ENCODE peak calls at places on chromosomes 4 and X, in eight cellular contexts. One of them, this sample, is unnamed. For H3K9me3, the result is how much of the 10 kb centered on the place peaks cover.

GRCh38 chr4:147984065-147984777 is 252.3 kb downstream of the ARHGAP10 start:
- DNase-seq in OCI-LY7: peak
- DNase-seq in neural progenitor cell: peak
- DNase-seq in uterus: no peak
- DNase-seq in H1: peak
- DNase-seq in ascending aorta: no peak
- DNase-seq in left ventricle myocardium inferior: no peak
- DNase-seq in effector memory CD4-positive, alpha-beta T cell: no peak
- DNase-seq in this sample: no peak

GRCh38 chr4:54173281-54173912 is 55.7 kb upstream of the PDGFRA start:
- DNase-seq in OCI-LY7: no peak
- DNase-seq in neural progenitor cell: no peak
- DNase-seq in uterus: no peak
- DNase-seq in H1: no peak
- DNase-seq in ascending aorta: no peak
- DNase-seq in left ventricle myocardium inferior: no peak
- DNase-seq in effector memory CD4-positive, alpha-beta T cell: no peak
- DNase-seq in this sample: no peak

GRCh38 chr4:85825937-85826678 is 351.2 kb downstream of the ARHGAP24 start:
- DNase-seq in OCI-LY7: no peak
- DNase-seq in neural progenitor cell: peak
- DNase-seq in uterus: no peak
- DNase-seq in H1: peak
- DNase-seq in ascending aorta: peak
- DNase-seq in left ventricle myocardium inferior: no peak
- DNase-seq in effector memory CD4-positive, alpha-beta T cell: no peak
- DNase-seq in this sample: no peak

GRCh38 chr4:155376387-155377268 is at the start of gene MAP9:
- DNase-seq in OCI-LY7: peak
- DNase-seq in neural progenitor cell: peak
- DNase-seq in uterus: peak
- DNase-seq in H1: peak
- DNase-seq in ascending aorta: peak
- DNase-seq in left ventricle myocardium inferior: peak
- DNase-seq in effector memory CD4-positive, alpha-beta T cell: peak
- DNase-seq in this sample: peak

GRCh38 chr4:54941994-54942552 is 183.3 kb downstream of the KDR start:
- DNase-seq in OCI-LY7: peak
- DNase-seq in neural progenitor cell: peak
- DNase-seq in uterus: no peak
- DNase-seq in H1: no peak
- DNase-seq in ascending aorta: no peak
- DNase-seq in left ventricle myocardium inferior: peak
- DNase-seq in effector memory CD4-positive, alpha-beta T cell: no peak
- DNase-seq in this sample: no peak

GRCh38 chr4:87540176-87541058 is 11.2 kb upstream of the SPARCL1 start:
- DNase-seq in OCI-LY7: no peak
- DNase-seq in neural progenitor cell: no peak
- DNase-seq in uterus: peak
- DNase-seq in H1: no peak
- DNase-seq in ascending aorta: peak
- DNase-seq in left ventricle myocardium inferior: no peak
- DNase-seq in effector memory CD4-positive, alpha-beta T cell: no peak
- DNase-seq in this sample: no peak

GRCh38 chrX:46912673-46913491 is 661 bp downstream of the JADE3 start:
- DNase-seq in OCI-LY7: peak
- DNase-seq in neural progenitor cell: peak
- DNase-seq in uterus: peak
- DNase-seq in H1: peak
- DNase-seq in ascending aorta: peak
- DNase-seq in left ventricle myocardium inferior: peak
- DNase-seq in effector memory CD4-positive, alpha-beta T cell: no peak
- DNase-seq in this sample: no peak

GRCh38 chr4:100022792-100023222 is 72.7 kb upstream of the H2AZ1 start:
- DNase-seq in OCI-LY7: no peak
- DNase-seq in neural progenitor cell: peak
- DNase-seq in uterus: no peak
- DNase-seq in H1: peak
- DNase-seq in ascending aorta: no peak
- DNase-seq in left ventricle myocardium inferior: no peak
- DNase-seq in effector memory CD4-positive, alpha-beta T cell: no peak
- DNase-seq in this sample: no peak

GRCh38 chr4:40395908-40396806 is 61.0 kb downstream of the CHRNA9 start:
- DNase-seq in OCI-LY7: no peak
- DNase-seq in neural progenitor cell: peak
- DNase-seq in uterus: peak
- DNase-seq in H1: no peak
- DNase-seq in ascending aorta: no peak
- DNase-seq in left ventricle myocardium inferior: peak
- DNase-seq in effector memory CD4-positive, alpha-beta T cell: no peak
- DNase-seq in this sample: no peak

GRCh38 chrX:136577562-136577961 is 45.5 kb downstream of the VGLL1 start:
- DNase-seq in OCI-LY7: peak
- DNase-seq in neural progenitor cell: peak
- DNase-seq in uterus: peak
- DNase-seq in H1: peak
- DNase-seq in ascending aorta: no peak
- DNase-seq in left ventricle myocardium inferior: peak
- DNase-seq in effector memory CD4-positive, alpha-beta T cell: peak
- DNase-seq in this sample: peak

GRCh38 chrX:14529288-14529989 is at the start of gene GLRA2:
- DNase-seq in OCI-LY7: no peak
- DNase-seq in neural progenitor cell: peak
- DNase-seq in uterus: peak
- DNase-seq in H1: peak
- DNase-seq in ascending aorta: no peak
- DNase-seq in left ventricle myocardium inferior: no peak
- DNase-seq in effector memory CD4-positive, alpha-beta T cell: no peak
- DNase-seq in this sample: no peak

GRCh38 chr4:13821522-13821921 is 194.0 kb upstream of the BOD1L1 start:
- DNase-seq in OCI-LY7: no peak
- DNase-seq in neural progenitor cell: peak
- DNase-seq in uterus: no peak
- DNase-seq in H1: peak
- DNase-seq in ascending aorta: no peak
- DNase-seq in left ventricle myocardium inferior: no peak
- DNase-seq in effector memory CD4-positive, alpha-beta T cell: no peak
- DNase-seq in this sample: no peak

GRCh38 chr4:158016511-158016910 is 156.3 kb downstream of the GASK1B start:
- DNase-seq in OCI-LY7: no peak
- DNase-seq in neural progenitor cell: no peak
- DNase-seq in uterus: no peak
- DNase-seq in H1: no peak
- DNase-seq in ascending aorta: no peak
- DNase-seq in left ventricle myocardium inferior: no peak
- DNase-seq in effector memory CD4-positive, alpha-beta T cell: no peak
- DNase-seq in this sample: no peak

GRCh38 chrX:980572-981235 is 231.7 kb downstream of the CRLF2 start:
- DNase-seq in OCI-LY7: no peak
- DNase-seq in neural progenitor cell: no peak
- DNase-seq in uterus: no peak
- DNase-seq in H1: no peak
- DNase-seq in ascending aorta: peak
- DNase-seq in left ventricle myocardium inferior: no peak
- DNase-seq in effector memory CD4-positive, alpha-beta T cell: no peak
- DNase-seq in this sample: no peak

GRCh38 chrX:43849173-43849572 is 33.1 kb downstream of the MAOB start:
- DNase-seq in OCI-LY7: no peak
- DNase-seq in neural progenitor cell: no peak
- DNase-seq in uterus: no peak
- DNase-seq in H1: no peak
- DNase-seq in ascending aorta: no peak
- DNase-seq in left ventricle myocardium inferior: no peak
- DNase-seq in effector memory CD4-positive, alpha-beta T cell: no peak
- DNase-seq in this sample: no peak

GRCh38 chrX:42102586-42103282 is 179.4 kb upstream of the CASK start:
- DNase-seq in OCI-LY7: no peak
- DNase-seq in neural progenitor cell: no peak
- DNase-seq in uterus: no peak
- DNase-seq in H1: no peak
- DNase-seq in ascending aorta: peak
- DNase-seq in left ventricle myocardium inferior: no peak
- DNase-seq in effector memory CD4-positive, alpha-beta T cell: no peak
- DNase-seq in this sample: no peak

GRCh38 chr4:61211781-61212180 is 11.7 kb downstream of the ADGRL3 start:
- DNase-seq in OCI-LY7: no peak
- DNase-seq in neural progenitor cell: no peak
- DNase-seq in uterus: no peak
- DNase-seq in H1: no peak
- DNase-seq in ascending aorta: no peak
- DNase-seq in left ventricle myocardium inferior: no peak
- DNase-seq in effector memory CD4-positive, alpha-beta T cell: no peak
- DNase-seq in this sample: no peak

GRCh38 chrX:44529315-44529714 is 13.3 kb downstream of the FUNDC1 start:
- DNase-seq in OCI-LY7: no peak
- DNase-seq in neural progenitor cell: no peak
- DNase-seq in uterus: no peak
- DNase-seq in H1: no peak
- DNase-seq in ascending aorta: no peak
- DNase-seq in left ventricle myocardium inferior: no peak
- DNase-seq in effector memory CD4-positive, alpha-beta T cell: no peak
- DNase-seq in this sample: no peak

GRCh38 chr4:100462206-100462605 is 55.6 kb downstream of the EMCN start:
- DNase-seq in OCI-LY7: no peak
- DNase-seq in neural progenitor cell: no peak
- DNase-seq in uterus: no peak
- DNase-seq in H1: no peak
- DNase-seq in ascending aorta: no peak
- DNase-seq in left ventricle myocardium inferior: no peak
- DNase-seq in effector memory CD4-positive, alpha-beta T cell: no peak
- DNase-seq in this sample: no peak

DNA sequence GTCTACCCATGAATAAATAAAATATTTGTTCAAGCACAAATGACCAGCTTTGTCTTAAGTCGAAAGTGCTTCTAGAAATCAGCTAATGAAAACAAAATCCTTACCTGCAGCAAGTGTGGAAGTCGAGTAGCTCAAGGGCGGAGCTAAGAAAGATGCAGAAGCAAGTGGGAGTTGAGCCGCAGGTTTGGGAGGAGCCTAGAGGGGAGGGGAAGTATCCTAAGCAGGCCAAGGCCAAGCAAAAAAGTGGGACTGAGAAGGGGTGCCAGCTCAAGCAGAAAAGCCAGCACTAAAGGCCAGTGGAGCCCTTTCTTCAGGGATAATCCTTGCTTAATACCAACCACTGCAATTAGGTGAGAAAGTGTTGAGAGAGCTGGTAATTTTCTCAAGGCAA is 60.8 kb downstream of the DLG3 start:
- DNase-seq in OCI-LY7: no peak
- DNase-seq in neural progenitor cell: peak
- DNase-seq in uterus: no peak
- DNase-seq in H1: no peak
- DNase-seq in ascending aorta: no peak
- DNase-seq in left ventricle myocardium inferior: no peak
- DNase-seq in effector memory CD4-positive, alpha-beta T cell: no peak
- DNase-seq in this sample: no peak
- H3K9me3 ChIP-seq in OCI-LY7: under half
- H3K9me3 ChIP-seq in neural progenitor cell: under half
- H3K9me3 ChIP-seq in uterus: under half
- H3K9me3 ChIP-seq in H1: under half
- H3K9me3 ChIP-seq in ascending aorta: under half
- H3K9me3 ChIP-seq in left ventricle myocardium inferior: under half
- H3K9me3 ChIP-seq in effector memory CD4-positive, alpha-beta T cell: under half
- H3K9me3 ChIP-seq in this sample: under half

DNA sequence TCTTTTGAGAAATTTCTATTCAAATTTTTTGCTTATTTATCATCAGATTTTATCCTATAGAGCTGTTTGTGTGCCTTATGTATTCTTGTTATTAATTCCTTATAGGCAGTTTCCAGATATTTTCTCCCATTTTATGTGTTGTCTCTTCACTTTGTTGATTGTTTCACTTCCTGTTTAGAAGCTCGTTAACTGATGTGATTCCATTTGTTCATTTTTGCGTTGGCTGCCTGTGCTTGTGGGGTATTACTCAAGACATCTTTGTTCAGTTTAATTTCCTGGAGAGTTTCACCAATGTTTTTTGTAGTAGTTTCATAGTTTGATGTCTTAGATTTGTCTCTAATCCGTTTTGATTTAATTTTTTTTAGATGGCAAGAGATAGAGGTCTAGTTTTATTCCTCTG is 14.6 kb downstream of the ZNF718 start:
- DNase-seq in OCI-LY7: no peak
- DNase-seq in neural progenitor cell: no peak
- DNase-seq in uterus: no peak
- DNase-seq in H1: no peak
- DNase-seq in ascending aorta: no peak
- DNase-seq in left ventricle myocardium inferior: no peak
- DNase-seq in effector memory CD4-positive, alpha-beta T cell: no peak
- DNase-seq in this sample: no peak
- H3K9me3 ChIP-seq in OCI-LY7: half or more
- H3K9me3 ChIP-seq in neural progenitor cell: under half
- H3K9me3 ChIP-seq in uterus: under half
- H3K9me3 ChIP-seq in H1: under half
- H3K9me3 ChIP-seq in ascending aorta: half or more
- H3K9me3 ChIP-seq in left ventricle myocardium inferior: half or more
- H3K9me3 ChIP-seq in effector memory CD4-positive, alpha-beta T cell: half or more
- H3K9me3 ChIP-seq in this sample: under half

GRCh38 chrX:40151211-40152172 is 53.7 kb upstream of the BCOR start:
- DNase-seq in OCI-LY7: no peak
- DNase-seq in neural progenitor cell: peak
- DNase-seq in uterus: no peak
- DNase-seq in H1: peak
- DNase-seq in ascending aorta: no peak
- DNase-seq in left ventricle myocardium inferior: no peak
- DNase-seq in effector memory CD4-positive, alpha-beta T cell: no peak
- DNase-seq in this sample: no peak
- H3K9me3 ChIP-seq in OCI-LY7: under half
- H3K9me3 ChIP-seq in neural progenitor cell: under half
- H3K9me3 ChIP-seq in uterus: under half
- H3K9me3 ChIP-seq in H1: under half
- H3K9me3 ChIP-seq in ascending aorta: under half
- H3K9me3 ChIP-seq in left ventricle myocardium inferior: under half
- H3K9me3 ChIP-seq in effector memory CD4-positive, alpha-beta T cell: under half
- H3K9me3 ChIP-seq in this sample: under half

GRCh38 chr4:77358315-77358928 is 201.4 kb downstream of the CCNG2 start:
- DNase-seq in OCI-LY7: peak
- DNase-seq in neural progenitor cell: peak
- DNase-seq in uterus: no peak
- DNase-seq in H1: no peak
- DNase-seq in ascending aorta: no peak
- DNase-seq in left ventricle myocardium inferior: no peak
- DNase-seq in effector memory CD4-positive, alpha-beta T cell: no peak
- DNase-seq in this sample: no peak

GRCh38 chr4:77355731-77356130 is 198.7 kb downstream of the CCNG2 start:
- DNase-seq in OCI-LY7: no peak
- DNase-seq in neural progenitor cell: no peak
- DNase-seq in uterus: no peak
- DNase-seq in H1: no peak
- DNase-seq in ascending aorta: no peak
- DNase-seq in left ventricle myocardium inferior: no peak
- DNase-seq in effector memory CD4-positive, alpha-beta T cell: no peak
- DNase-seq in this sample: no peak

GRCh38 chr4:77352192-77352591 is 195.2 kb downstream of the CCNG2 start:
- DNase-seq in OCI-LY7: no peak
- DNase-seq in neural progenitor cell: no peak
- DNase-seq in uterus: no peak
- DNase-seq in H1: no peak
- DNase-seq in ascending aorta: no peak
- DNase-seq in left ventricle myocardium inferior: no peak
- DNase-seq in effector memory CD4-positive, alpha-beta T cell: no peak
- DNase-seq in this sample: no peak

GRCh38 chr4:77349796-77350195 is 192.8 kb downstream of the CCNG2 start:
- DNase-seq in OCI-LY7: no peak
- DNase-seq in neural progenitor cell: no peak
- DNase-seq in uterus: no peak
- DNase-seq in H1: no peak
- DNase-seq in ascending aorta: no peak
- DNase-seq in left ventricle myocardium inferior: no peak
- DNase-seq in effector memory CD4-positive, alpha-beta T cell: no peak
- DNase-seq in this sample: no peak

GRCh38 chr4:77354550-77354949 is 197.5 kb downstream of the CCNG2 start:
- DNase-seq in OCI-LY7: peak
- DNase-seq in neural progenitor cell: no peak
- DNase-seq in uterus: no peak
- DNase-seq in H1: no peak
- DNase-seq in ascending aorta: no peak
- DNase-seq in left ventricle myocardium inferior: no peak
- DNase-seq in effector memory CD4-positive, alpha-beta T cell: no peak
- DNase-seq in this sample: no peak
- H3K9me3 ChIP-seq in OCI-LY7: under half
- H3K9me3 ChIP-seq in neural progenitor cell: under half
- H3K9me3 ChIP-seq in uterus: under half
- H3K9me3 ChIP-seq in H1: under half
- H3K9me3 ChIP-seq in ascending aorta: under half
- H3K9me3 ChIP-seq in left ventricle myocardium inferior: under half
- H3K9me3 ChIP-seq in effector memory CD4-positive, alpha-beta T cell: under half
- H3K9me3 ChIP-seq in this sample: under half

This sample was measured in T-helper 17 cell.